ENCODE peak calls at places on chromosomes 6 and 20, in five cellular contexts. One of them, this sample, is unnamed.

GRCh38 chr6:117548797-117549301 is 53.5 kb downstream of the GOPC start:
- DNase-seq in prostate gland: no peak
- DNase-seq in breast epithelium: no peak
- DNase-seq in Panc1: no peak
- DNase-seq in GM23338: peak
- DNase-seq in this sample: no peak

GRCh38 chr6:79536615-79536968 is 638 bp downstream of the LCA5 start:
- DNase-seq in prostate gland: peak
- DNase-seq in breast epithelium: peak
- DNase-seq in GM23338: no peak
- DNase-seq in Panc1: peak
- DNase-seq in this sample: no peak

GRCh38 chr6:107853226-107853625 is 29.1 kb upstream of the SCML4 start:
- DNase-seq in Panc1: no peak
- DNase-seq in prostate gland: no peak
- DNase-seq in breast epithelium: no peak
- DNase-seq in GM23338: no peak
- DNase-seq in this sample: peak

GRCh38 chr6:1749041-1749440 is 139.3 kb downstream of the FOXC1 start:
- DNase-seq in breast epithelium: no peak
- DNase-seq in GM23338: no peak
- DNase-seq in Panc1: no peak
- DNase-seq in prostate gland: no peak
- DNase-seq in this sample: no peak

GRCh38 chr20:63314015-63314471 is 21.1 kb downstream of the COL20A1 start:
- DNase-seq in prostate gland: no peak
- DNase-seq in breast epithelium: no peak
- DNase-seq in GM23338: no peak
- DNase-seq in Panc1: no peak
- DNase-seq in this sample: no peak

GRCh38 chr20:25277941-25278521 is 30.1 kb downstream of the PYGB start:
- DNase-seq in GM23338: no peak
- DNase-seq in prostate gland: no peak
- DNase-seq in breast epithelium: no peak
- DNase-seq in Panc1: no peak
- DNase-seq in this sample: no peak

GRCh38 chr6:137016366-137016765 is 28.4 kb downstream of the IL20RA start:
- DNase-seq in prostate gland: no peak
- DNase-seq in GM23338: no peak
- DNase-seq in Panc1: no peak
- DNase-seq in breast epithelium: no peak
- DNase-seq in this sample: no peak

GRCh38 chr20:12086359-12086758 is 168.7 kb downstream of the BTBD3 start:
- DNase-seq in breast epithelium: no peak
- DNase-seq in prostate gland: no peak
- DNase-seq in Panc1: no peak
- DNase-seq in GM23338: no peak
- DNase-seq in this sample: no peak

GRCh38 chr6:154721460-154721859 is 11.8 kb upstream of the SCAF8 start:
- DNase-seq in Panc1: no peak
- DNase-seq in breast epithelium: peak
- DNase-seq in prostate gland: no peak
- DNase-seq in GM23338: no peak
- DNase-seq in this sample: no peak

GRCh38 chr20:15544727-15545126 is 1028.5 kb downstream of the KIF16B start:
- DNase-seq in prostate gland: no peak
- DNase-seq in GM23338: no peak
- DNase-seq in breast epithelium: no peak
- DNase-seq in Panc1: no peak
- DNase-seq in this sample: no peak

GRCh38 chr20:24780648-24781047 is 168.4 kb upstream of the CST7 start:
- DNase-seq in prostate gland: no peak
- DNase-seq in breast epithelium: no peak
- DNase-seq in Panc1: no peak
- DNase-seq in GM23338: peak
- DNase-seq in this sample: no peak

GRCh38 chr6:108492131-108492766 is 68.5 kb upstream of the FOXO3 start:
- DNase-seq in breast epithelium: no peak
- DNase-seq in GM23338: peak
- DNase-seq in Panc1: peak
- DNase-seq in prostate gland: peak
- DNase-seq in this sample: no peak

GRCh38 chr6:30480536-30481156 is 8.7 kb upstream of the HLA-E start:
- DNase-seq in breast epithelium: no peak
- DNase-seq in GM23338: peak
- DNase-seq in Panc1: no peak
- DNase-seq in prostate gland: no peak
- DNase-seq in this sample: no peak

GRCh38 chr6:38027685-38028373 is 208.3 kb downstream of the ZFAND3 start:
- DNase-seq in breast epithelium: no peak
- DNase-seq in GM23338: peak
- DNase-seq in prostate gland: no peak
- DNase-seq in Panc1: no peak
- DNase-seq in this sample: no peak

GRCh38 chr20:32582659-32583580 is 2.2 kb downstream of the NOL4L start:
- DNase-seq in GM23338: peak
- DNase-seq in breast epithelium: no peak
- DNase-seq in Panc1: no peak
- DNase-seq in prostate gland: no peak
- DNase-seq in this sample: no peak

GRCh38 chr6:5175195-5175594 is 85.6 kb downstream of the LYRM4 start:
- DNase-seq in GM23338: peak
- DNase-seq in prostate gland: no peak
- DNase-seq in breast epithelium: no peak
- DNase-seq in Panc1: no peak
- DNase-seq in this sample: no peak

GRCh38 chr20:47559141-47559540 is 57.5 kb downstream of the NCOA3 start:
- DNase-seq in prostate gland: no peak
- DNase-seq in breast epithelium: no peak
- DNase-seq in Panc1: no peak
- DNase-seq in GM23338: no peak
- DNase-seq in this sample: no peak

GRCh38 chr6:31791324-31792089 is 4.0 kb downstream of the VARS1 start:
- DNase-seq in breast epithelium: no peak
- DNase-seq in Panc1: no peak
- DNase-seq in prostate gland: no peak
- DNase-seq in GM23338: peak
- DNase-seq in this sample: no peak

DNA sequence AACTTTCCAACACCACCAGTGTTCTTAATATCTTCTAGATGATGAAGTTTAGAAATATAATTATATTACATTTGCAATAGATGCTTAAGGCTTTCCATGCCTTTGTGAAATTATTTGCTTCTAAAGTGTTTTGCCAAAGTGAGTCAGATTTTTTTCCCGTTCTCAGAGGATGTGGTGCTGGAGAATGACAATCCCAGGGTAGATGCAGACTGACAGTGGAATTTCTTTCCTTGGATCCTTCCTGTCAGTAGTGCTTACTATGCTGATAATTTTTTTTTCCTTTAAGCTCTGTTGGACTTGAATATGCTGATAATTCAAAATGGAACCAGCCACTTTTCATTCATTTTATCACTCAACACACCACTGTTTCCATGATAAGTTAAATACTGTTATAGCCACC is 59.9 kb upstream of the SOX4 start:
- DNase-seq in Panc1: no peak
- DNase-seq in prostate gland: no peak
- DNase-seq in GM23338: no peak
- DNase-seq in breast epithelium: no peak
- DNase-seq in this sample: no peak
- TF ChIP-seq POLR2AphosphoS5 in Panc1: no peak
- TF ChIP-seq POLR2AphosphoS5 in prostate gland: no peak
- TF ChIP-seq POLR2AphosphoS5 in GM23338: no peak
- TF ChIP-seq POLR2AphosphoS5 in breast epithelium: no peak
- TF ChIP-seq POLR2AphosphoS5 in this sample: no peak

DNA sequence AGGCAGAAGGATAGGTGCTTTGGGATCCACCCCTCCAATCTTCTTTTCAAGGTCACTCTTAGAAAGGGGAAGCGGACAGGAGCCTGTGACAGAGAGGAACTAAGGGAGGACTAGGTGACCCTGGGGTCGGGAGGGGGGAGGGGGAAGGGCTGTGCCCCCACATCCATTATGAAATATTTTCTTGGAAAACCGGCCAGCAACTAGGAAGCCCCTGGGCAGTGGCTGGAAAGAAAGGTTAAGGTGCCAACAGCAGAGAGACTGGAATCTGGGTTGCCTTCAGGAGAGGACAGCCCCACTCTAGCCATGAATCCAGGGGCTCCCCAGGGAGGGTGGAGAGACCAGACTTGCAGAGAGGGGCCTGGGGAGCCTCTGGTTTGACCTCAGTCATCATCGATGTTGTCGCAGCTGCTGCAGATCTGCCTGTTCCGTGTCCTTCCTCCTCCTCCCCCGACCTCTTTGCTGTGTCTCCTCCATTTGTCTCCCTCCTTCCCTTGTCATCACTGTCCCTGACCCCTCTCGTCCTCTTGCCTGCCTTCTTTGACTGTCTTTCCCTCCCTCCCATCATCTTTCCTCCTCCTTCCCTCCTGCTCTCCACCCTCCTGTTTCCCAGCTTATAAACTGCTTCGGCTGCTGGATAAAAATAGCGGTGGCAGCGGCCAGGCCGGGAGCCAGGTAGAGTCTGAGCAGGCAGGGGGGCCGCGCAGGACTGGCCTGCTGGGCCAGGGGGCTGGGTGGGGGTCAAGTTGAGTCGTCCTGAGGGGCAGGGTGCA is 3.2 kb downstream of the SLC29A1 start:
- DNase-seq in GM23338: no peak
- DNase-seq in prostate gland: no peak
- DNase-seq in Panc1: no peak
- DNase-seq in breast epithelium: no peak
- DNase-seq in this sample: no peak
- H3K4me3 ChIP-seq in GM23338: peak
- H3K4me3 ChIP-seq in prostate gland: no peak
- H3K4me3 ChIP-seq in Panc1: peak
- H3K4me3 ChIP-seq in breast epithelium: peak
- H3K4me3 ChIP-seq in this sample: peak

GRCh38 chr20:51382111-51382985 is 160.2 kb downstream of the NFATC2 start:
- DNase-seq in GM23338: no peak
- DNase-seq in Panc1: no peak
- DNase-seq in prostate gland: no peak
- DNase-seq in breast epithelium: no peak
- DNase-seq in this sample: no peak

GRCh38 chr20:51384854-51385253 is 157.7 kb downstream of the NFATC2 start:
- DNase-seq in GM23338: no peak
- DNase-seq in breast epithelium: no peak
- DNase-seq in prostate gland: no peak
- DNase-seq in Panc1: no peak
- DNase-seq in this sample: no peak

GRCh38 chr20:51381557-51381956 is 161.0 kb downstream of the NFATC2 start:
- DNase-seq in GM23338: peak
- DNase-seq in breast epithelium: no peak
- DNase-seq in Panc1: no peak
- DNase-seq in prostate gland: no peak
- DNase-seq in this sample: no peak

GRCh38 chr20:51383891-51384510 is 158.5 kb downstream of the NFATC2 start:
- DNase-seq in Panc1: no peak
- DNase-seq in GM23338: no peak
- DNase-seq in prostate gland: no peak
- DNase-seq in breast epithelium: no peak
- DNase-seq in this sample: no peak

DNA sequence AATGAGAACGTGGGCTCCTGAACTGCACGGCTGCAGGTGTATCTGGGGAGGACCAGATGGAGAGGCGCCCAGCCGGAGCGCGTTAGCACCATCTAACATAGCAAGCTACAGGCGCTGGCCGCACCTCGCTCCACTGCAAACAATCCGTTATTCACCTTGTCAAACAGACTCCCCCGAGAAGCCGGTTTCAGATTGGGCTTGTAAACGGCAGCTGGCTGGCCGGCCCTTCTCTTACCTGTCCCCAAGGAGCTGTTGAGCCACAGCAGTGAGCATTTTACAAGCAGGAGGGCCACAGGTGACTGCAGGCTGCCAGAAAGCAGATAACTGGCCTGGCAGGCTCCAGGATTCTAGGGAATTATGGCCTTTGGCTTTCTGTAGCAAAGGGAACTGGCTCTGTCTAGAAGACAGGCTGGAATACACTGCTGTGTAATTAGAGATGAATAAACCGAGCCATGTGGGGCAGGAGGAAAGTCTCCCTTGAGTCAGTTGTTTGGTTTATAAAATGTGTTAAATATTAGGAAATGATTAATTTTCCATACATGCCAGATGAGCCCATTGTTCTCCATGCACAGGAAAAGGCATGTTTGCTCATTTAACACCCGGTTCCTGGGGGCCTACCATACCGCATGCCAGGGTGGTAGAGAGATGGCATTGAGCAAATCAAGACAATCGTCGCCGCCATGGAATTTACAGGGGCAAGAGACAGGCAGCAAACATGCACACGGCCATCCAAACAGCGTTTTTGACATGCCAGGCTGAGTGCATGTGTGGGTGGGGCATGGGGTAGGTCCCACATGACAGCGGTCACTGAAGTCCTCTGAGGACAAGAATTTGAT is 159.3 kb downstream of the NFATC2 start:
- DNase-seq in GM23338: no peak
- DNase-seq in Panc1: no peak
- DNase-seq in prostate gland: peak
- DNase-seq in breast epithelium: no peak
- DNase-seq in this sample: no peak
- TF ChIP-seq POLR2AphosphoS5 in GM23338: no peak
- TF ChIP-seq POLR2AphosphoS5 in Panc1: no peak
- TF ChIP-seq POLR2AphosphoS5 in prostate gland: peak
- TF ChIP-seq POLR2AphosphoS5 in breast epithelium: no peak
- TF ChIP-seq POLR2AphosphoS5 in this sample: no peak

DNA sequence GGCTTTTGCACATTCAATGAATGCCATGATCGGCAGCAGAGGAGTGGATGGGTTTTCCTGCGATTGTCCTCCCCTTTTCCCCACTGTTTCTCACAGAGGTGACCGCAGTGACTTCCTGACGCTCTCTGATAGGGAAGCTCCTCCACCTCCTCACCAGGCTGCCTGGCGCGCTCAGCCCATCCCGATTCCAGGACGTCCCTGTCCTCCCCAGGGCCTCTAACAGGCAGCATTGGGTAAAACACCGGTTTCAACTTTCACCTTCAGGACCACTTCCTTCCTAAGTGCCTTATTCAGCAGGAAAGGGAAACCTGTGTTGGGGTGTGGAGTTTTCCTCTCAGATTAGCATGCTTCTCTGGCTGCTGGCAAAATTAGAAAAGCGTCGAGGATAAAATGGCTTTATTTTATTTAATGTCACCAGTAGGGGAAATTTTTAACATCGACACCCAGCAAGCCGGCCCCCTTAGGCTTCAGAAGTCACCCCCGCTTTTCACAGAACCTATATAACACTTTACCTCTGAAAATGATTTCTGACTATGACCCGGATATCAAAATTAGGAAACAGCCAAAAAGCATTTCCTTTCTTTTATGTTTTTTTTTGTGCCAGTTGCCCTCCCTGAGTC is 570.4 kb upstream of the GJE1 start:
- DNase-seq in prostate gland: no peak
- DNase-seq in Panc1: no peak
- DNase-seq in breast epithelium: no peak
- DNase-seq in GM23338: peak
- DNase-seq in this sample: no peak
- H3K4me3 ChIP-seq in prostate gland: no peak
- H3K4me3 ChIP-seq in Panc1: peak
- H3K4me3 ChIP-seq in breast epithelium: peak
- H3K4me3 ChIP-seq in GM23338: no peak
- H3K4me3 ChIP-seq in this sample: peak

This sample was measured in esophagus muscularis mucosa.